ENCODE peak calls at places on chromosomes 7 and 10, in six cellular contexts. One of them, this sample, is unnamed.

GRCh38 chr7:44965441-44965903 is 13.3 kb downstream of the MYO1G start:
- DNase-seq in T-cell: no peak
- DNase-seq in Kasumi-1: no peak
- DNase-seq in T-helper 2 cell: no peak
- DNase-seq in fibroblast of the aortic adventitia: no peak
- DNase-seq in heart left ventricle: no peak
- DNase-seq in this sample: no peak

GRCh38 chr7:120360918-120361317 is 87.9 kb downstream of the KCND2 start:
- DNase-seq in T-cell: no peak
- DNase-seq in Kasumi-1: no peak
- DNase-seq in T-helper 2 cell: no peak
- DNase-seq in fibroblast of the aortic adventitia: no peak
- DNase-seq in heart left ventricle: no peak
- DNase-seq in this sample: no peak

GRCh38 chr10:43012578-43012977 is 64.3 kb upstream of the RET start:
- DNase-seq in T-cell: no peak
- DNase-seq in Kasumi-1: no peak
- DNase-seq in T-helper 2 cell: no peak
- DNase-seq in fibroblast of the aortic adventitia: no peak
- DNase-seq in heart left ventricle: no peak
- DNase-seq in this sample: no peak

GRCh38 chr7:71976670-71977069 is 435.5 kb downstream of the CALN1 start:
- DNase-seq in T-cell: no peak
- DNase-seq in Kasumi-1: no peak
- DNase-seq in T-helper 2 cell: no peak
- DNase-seq in fibroblast of the aortic adventitia: no peak
- DNase-seq in heart left ventricle: no peak
- DNase-seq in this sample: no peak

GRCh38 chr10:126538439-126539140 is 131.9 kb downstream of the C10orf90 start:
- DNase-seq in T-cell: no peak
- DNase-seq in Kasumi-1: no peak
- DNase-seq in T-helper 2 cell: no peak
- DNase-seq in fibroblast of the aortic adventitia: no peak
- DNase-seq in heart left ventricle: no peak
- DNase-seq in this sample: no peak

GRCh38 chr10:34716958-34717357 is 98.1 kb downstream of the PARD3 start:
- DNase-seq in T-cell: no peak
- DNase-seq in Kasumi-1: peak
- DNase-seq in T-helper 2 cell: no peak
- DNase-seq in fibroblast of the aortic adventitia: no peak
- DNase-seq in heart left ventricle: no peak
- DNase-seq in this sample: no peak

GRCh38 chr7:106421181-106421762 is 136.5 kb upstream of the NAMPT start:
- DNase-seq in T-cell: no peak
- DNase-seq in Kasumi-1: peak
- DNase-seq in T-helper 2 cell: no peak
- DNase-seq in fibroblast of the aortic adventitia: peak
- DNase-seq in heart left ventricle: peak
- DNase-seq in this sample: no peak

GRCh38 chr10:29319205-29319781 is 30.4 kb downstream of the LYZL1 start:
- DNase-seq in T-cell: no peak
- DNase-seq in Kasumi-1: no peak
- DNase-seq in T-helper 2 cell: no peak
- DNase-seq in fibroblast of the aortic adventitia: no peak
- DNase-seq in heart left ventricle: no peak
- DNase-seq in this sample: no peak

GRCh38 chr7:139582130-139582650 is 58.7 kb downstream of the CLEC2L start:
- DNase-seq in T-cell: no peak
- DNase-seq in Kasumi-1: no peak
- DNase-seq in T-helper 2 cell: no peak
- DNase-seq in fibroblast of the aortic adventitia: no peak
- DNase-seq in heart left ventricle: no peak
- DNase-seq in this sample: peak

GRCh38 chr10:130998642-130999041 is 312.9 kb downstream of the TCERG1L start:
- DNase-seq in T-cell: no peak
- DNase-seq in Kasumi-1: no peak
- DNase-seq in T-helper 2 cell: no peak
- DNase-seq in fibroblast of the aortic adventitia: no peak
- DNase-seq in heart left ventricle: no peak
- DNase-seq in this sample: no peak

GRCh38 chr7:79730971-79731370 is 277.5 kb upstream of the MAGI2 start:
- DNase-seq in T-cell: no peak
- DNase-seq in Kasumi-1: no peak
- DNase-seq in T-helper 2 cell: no peak
- DNase-seq in fibroblast of the aortic adventitia: no peak
- DNase-seq in heart left ventricle: no peak
- DNase-seq in this sample: no peak